ENCODE peak calls at places on chromosomes 5 and 9, in eight cellular contexts. N, O, A, J, B, Y, C and G are unnamed samples.

GRCh38 chr5:74956278-74956677 is 90.1 kb upstream of the FAM169A start:
- DNase-seq in N (no peak), O (no peak), A (no peak), J (no peak), B (no peak), Y (no peak), C (no peak), G (no peak)

GRCh38 chr9:121732886-121733285 is 81.5 kb downstream of the DAB2IP start:
- DNase-seq in N (no peak), O (no peak), A (no peak), J (no peak), B (no peak), Y (no peak), C (no peak), G (no peak)

GRCh38 chr9:137825324-137825991 is 52.1 kb upstream of the CACNA1B start:
- DNase-seq in N (no peak), O (no peak), A (no peak), J (no peak), B (no peak), Y (no peak), C (no peak), G (no peak)

GRCh38 chr9:123507992-123508391 is 152.0 kb downstream of the CRB2 start:
- DNase-seq in N (peak), O (no peak), A (no peak), J (no peak), B (no peak), Y (no peak), C (no peak), G (no peak)

GRCh38 chr5:3320317-3320865 is 275.2 kb upstream of the IRX1 start:
- DNase-seq in N (no peak), O (no peak), A (no peak), J (no peak), B (no peak), Y (no peak), C (no peak), G (no peak)

GRCh38 chr5:170444181-170444580 is 55.0 kb upstream of the KCNMB1 start:
- DNase-seq in N (no peak), O (no peak), A (no peak), J (no peak), B (no peak), Y (no peak), C (no peak), G (peak)

GRCh38 chr9:33734911-33735310 is 60.5 kb upstream of the PRSS3 start:
- DNase-seq in N (no peak), O (no peak), A (no peak), J (no peak), B (no peak), Y (no peak), C (no peak), G (no peak)

GRCh38 chr9:35180801-35181200 is 19.0 kb downstream of the UNC13B start:
- DNase-seq in N (no peak), O (no peak), A (no peak), J (no peak), B (no peak), Y (no peak), C (no peak), G (no peak)

GRCh38 chr5:178318382-178318781 is 85.8 kb upstream of the PHYKPL start:
- DNase-seq in N (no peak), O (no peak), A (no peak), J (no peak), B (no peak), Y (no peak), C (peak), G (no peak)

GRCh38 chr5:15499528-15500325 is at the start of gene FBXL7:
- DNase-seq in N (peak), O (no peak), A (no peak), J (no peak), B (peak), Y (peak), C (peak), G (peak)

GRCh38 chr5:107484261-107484660 is 186.5 kb downstream of the EFNA5 start:
- DNase-seq in N (peak), O (no peak), A (no peak), J (no peak), B (no peak), Y (no peak), C (no peak), G (no peak)

GRCh38 chr5:134543820-134544692 is 18.6 kb downstream of the JADE2 start:
- DNase-seq in N (no peak), O (no peak), A (no peak), J (no peak), B (no peak), Y (no peak), C (no peak), G (no peak)

GRCh38 chr5:32223972-32224608 is 50.0 kb upstream of the GOLPH3 start:
- DNase-seq in N (peak), O (no peak), A (peak), J (no peak), B (no peak), Y (no peak), C (no peak), G (no peak)

GRCh38 chr5:36641416-36641815 is 35.0 kb downstream of the SLC1A3 start:
- DNase-seq in N (peak), O (no peak), A (peak), J (no peak), B (no peak), Y (no peak), C (no peak), G (no peak)

GRCh38 chr5:172091956-172092732 is 85.7 kb upstream of the FBXW11 start:
- DNase-seq in N (no peak), O (no peak), A (no peak), J (no peak), B (no peak), Y (no peak), C (peak), G (no peak)

GRCh38 chr5:36667826-36668225 is 61.4 kb downstream of the SLC1A3 start:
- DNase-seq in N (no peak), O (no peak), A (no peak), J (no peak), B (no peak), Y (no peak), C (no peak), G (no peak)

DNA sequence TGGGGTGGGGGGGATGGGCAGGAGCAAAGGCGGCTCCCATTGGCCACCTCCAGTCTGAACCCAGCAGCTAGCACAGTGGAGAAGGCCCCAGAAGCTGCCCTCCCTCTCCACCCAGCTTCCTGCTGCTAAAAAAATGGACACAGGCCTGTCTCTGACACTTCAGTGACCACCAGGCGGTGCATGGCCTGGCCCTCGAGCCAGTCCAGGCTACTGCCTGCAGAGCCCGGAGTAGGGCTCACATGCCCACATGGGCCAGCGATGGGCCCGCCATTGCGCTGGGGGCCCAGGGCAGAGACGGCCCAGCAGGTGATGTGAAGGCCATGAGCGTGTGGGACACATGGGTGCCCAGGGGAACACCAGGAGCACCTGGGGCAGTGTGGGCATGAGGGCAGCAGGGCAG is 52.1 kb upstream of the NOTCH1 start:
- DNase-seq in N (no peak), O (no peak), A (no peak), J (no peak), B (no peak), Y (no peak), C (no peak), G (no peak)
- TF ChIP-seq CTCF in N (no peak), O (no peak), A (no peak), J (no peak), B (no peak), Y (no peak), C (no peak), G (peak)

GRCh38 chr5:90855296-90855990 is 296.8 kb downstream of the ADGRV1 start:
- DNase-seq in N (no peak), O (no peak), A (no peak), J (no peak), B (no peak), Y (no peak), C (no peak), G (no peak)

GRCh38 chr5:90853759-90854515 is 295.3 kb downstream of the ADGRV1 start:
- DNase-seq in N (no peak), O (no peak), A (no peak), J (no peak), B (no peak), Y (no peak), C (no peak), G (no peak)

GRCh38 chr5:90844931-90845330 is 286.3 kb downstream of the ADGRV1 start:
- DNase-seq in N (no peak), O (no peak), A (no peak), J (no peak), B (no peak), Y (peak), C (no peak), G (no peak)

GRCh38 chr5:90849939-90850338 is 291.3 kb downstream of the ADGRV1 start:
- DNase-seq in N (no peak), O (no peak), A (no peak), J (no peak), B (no peak), Y (no peak), C (no peak), G (no peak)
- TF ChIP-seq CTCF in N (no peak), O (no peak), A (no peak), J (no peak), B (no peak), Y (no peak), C (no peak), G (peak)

GRCh38 chr9:101791533-101791932 is 53.1 kb upstream of the GRIN3A start:
- DNase-seq in N (no peak), O (no peak), A (no peak), J (no peak), B (no peak), Y (no peak), C (no peak), G (no peak)

GRCh38 chr9:101796044-101796443 is 57.6 kb upstream of the GRIN3A start:
- DNase-seq in N (no peak), O (no peak), A (no peak), J (no peak), B (no peak), Y (no peak), C (no peak), G (no peak)

GRCh38 chr9:101795147-101795546 is 56.7 kb upstream of the GRIN3A start:
- DNase-seq in N (no peak), O (no peak), A (no peak), J (no peak), B (no peak), Y (no peak), C (no peak), G (no peak)

GRCh38 chr9:101792475-101792874 is 54.0 kb upstream of the GRIN3A start:
- DNase-seq in N (no peak), O (no peak), A (no peak), J (no peak), B (no peak), Y (no peak), C (no peak), G (no peak)

GRCh38 chr9:101791938-101792337 is 53.5 kb upstream of the GRIN3A start:
- DNase-seq in N (peak), O (no peak), A (no peak), J (no peak), B (no peak), Y (peak), C (no peak), G (no peak)
- TF ChIP-seq CTCF in N (no peak), O (peak), A (peak), J (no peak), B (no peak), Y (peak), C (peak), G (peak)

DNA sequence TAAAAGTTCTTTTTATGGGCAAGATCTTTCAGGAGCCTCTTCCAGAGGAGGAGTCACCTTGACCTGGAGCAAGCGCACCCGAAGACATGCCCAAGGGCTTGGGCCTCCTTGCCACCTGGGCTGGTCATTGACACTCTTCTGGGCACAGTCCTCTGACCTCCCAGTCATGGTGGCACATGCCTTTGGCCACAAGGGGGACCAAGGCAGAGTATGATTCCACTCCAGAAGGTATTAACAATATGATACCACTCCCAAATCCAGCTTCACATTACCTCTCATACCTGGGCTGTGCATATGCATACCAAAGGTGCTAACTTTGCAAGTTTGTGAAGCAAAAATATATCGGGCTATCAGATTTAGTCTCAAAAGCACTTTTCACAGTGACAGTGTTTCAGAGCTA is 84.6 kb downstream of the MAST4 start:
- DNase-seq in N (no peak), O (no peak), A (no peak), J (no peak), B (no peak), Y (no peak), C (no peak), G (no peak)
- TF ChIP-seq CTCF in N (peak), O (no peak), A (no peak), J (no peak), B (no peak), Y (no peak), C (peak), G (peak)

DNA sequence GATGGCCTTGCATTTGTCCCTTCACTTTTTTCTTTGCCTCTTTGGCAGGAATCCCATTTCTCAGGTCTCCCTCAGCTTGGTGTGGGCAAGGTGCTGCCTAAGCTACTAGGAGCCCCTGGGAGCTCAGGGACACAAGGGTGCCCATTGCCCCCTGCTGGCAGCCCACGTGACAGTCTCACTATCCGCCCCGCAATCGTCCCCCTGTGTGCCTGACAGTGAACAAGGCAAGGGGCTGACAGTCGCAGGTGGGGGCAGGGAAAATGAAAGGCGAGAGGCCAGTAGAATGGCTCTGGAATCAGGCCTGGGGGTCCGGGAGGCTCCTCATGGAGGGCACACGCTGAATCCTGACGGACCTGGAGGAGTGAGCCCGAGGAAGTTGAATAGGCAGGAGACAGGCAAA is 2.0 kb upstream of the PCDH12 start:
- DNase-seq in N (no peak), O (no peak), A (no peak), J (no peak), B (no peak), Y (no peak), C (no peak), G (no peak)
- TF ChIP-seq CTCF in N (peak), O (no peak), A (peak), J (no peak), B (no peak), Y (no peak), C (no peak), G (peak)

GRCh38 chr9:3047912-3048311 is 204.0 kb upstream of the PUM3 start:
- DNase-seq in N (no peak), O (no peak), A (no peak), J (no peak), B (no peak), Y (no peak), C (no peak), G (no peak)
- TF ChIP-seq CTCF in N (no peak), O (no peak), A (no peak), J (no peak), B (no peak), Y (no peak), C (no peak), G (no peak)

GRCh38 chr9:76759726-76760125 is 4.5 kb upstream of the PCA3 start:
- DNase-seq in N (no peak), O (no peak), A (no peak), J (no peak), B (no peak), Y (no peak), C (no peak), G (no peak)

GRCh38 chr9:76764138-76764537 is at the start of gene PCA3:
- DNase-seq in N (no peak), O (no peak), A (no peak), J (no peak), B (no peak), Y (no peak), C (no peak), G (no peak)

GRCh38 chr9:76758476-76758875 is 5.8 kb upstream of the PCA3 start:
- DNase-seq in N (peak), O (no peak), A (no peak), J (no peak), B (no peak), Y (no peak), C (no peak), G (no peak)

GRCh38 chr9:76757274-76757673 is 7.0 kb upstream of the PCA3 start:
- DNase-seq in N (no peak), O (no peak), A (no peak), J (no peak), B (no peak), Y (no peak), C (no peak), G (no peak)

DNA sequence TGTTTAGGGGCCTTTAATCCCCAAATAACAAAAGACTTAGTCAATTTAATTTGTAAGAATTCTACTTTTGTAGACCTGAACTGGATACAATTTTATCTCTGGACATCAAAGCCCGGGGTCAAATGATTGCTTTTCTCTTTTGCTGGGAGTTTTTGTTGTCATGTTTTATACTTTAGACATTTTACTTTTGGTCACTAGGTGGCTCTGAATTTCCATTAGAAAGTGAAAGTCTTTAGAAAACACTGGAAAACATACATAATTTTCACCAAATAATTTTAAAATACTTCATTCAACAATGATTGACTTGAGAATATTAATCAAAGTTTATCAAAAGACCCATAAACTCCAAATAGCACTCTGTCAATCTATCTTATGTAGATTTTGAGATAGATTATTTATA is 2.8 kb upstream of the PCA3 start:
- DNase-seq in N (peak), O (no peak), A (no peak), J (no peak), B (no peak), Y (no peak), C (no peak), G (no peak)
- TF ChIP-seq CTCF in N (peak), O (peak), A (peak), J (no peak), B (no peak), Y (peak), C (peak), G (peak)

DNA sequence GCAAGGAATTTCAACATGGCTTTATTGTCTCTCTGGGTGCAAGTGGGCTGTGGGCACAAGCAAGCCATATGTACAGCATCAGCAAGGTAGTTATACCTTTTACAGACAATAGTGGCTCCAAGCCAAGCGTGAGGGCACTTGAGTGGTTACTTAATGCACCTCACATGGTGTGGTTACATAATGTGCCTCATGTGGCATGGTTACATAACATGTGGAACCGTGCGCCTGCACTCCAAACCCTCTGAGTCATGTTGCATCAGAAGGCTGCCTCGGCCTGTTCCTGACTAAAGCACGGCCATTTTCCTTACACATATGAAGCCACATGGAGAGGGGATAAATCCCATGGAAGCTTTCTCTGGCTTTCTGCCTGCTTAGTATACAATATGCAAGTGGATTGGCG is 150.9 kb downstream of the OSTF1 start:
- DNase-seq in N (peak), O (no peak), A (peak), J (no peak), B (no peak), Y (peak), C (no peak), G (no peak)
- TF ChIP-seq CTCF in N (no peak), O (no peak), A (no peak), J (no peak), B (no peak), Y (no peak), C (no peak), G (no peak)

GRCh38 chr9:88106492-88106891 is 31.8 kb downstream of the SPATA31C2 start:
- DNase-seq in N (peak), O (no peak), A (no peak), J (no peak), B (peak), Y (peak), C (no peak), G (no peak)
- TF ChIP-seq CTCF in N (peak), O (peak), A (peak), J (no peak), B (peak), Y (peak), C (peak), G (peak)

DNA sequence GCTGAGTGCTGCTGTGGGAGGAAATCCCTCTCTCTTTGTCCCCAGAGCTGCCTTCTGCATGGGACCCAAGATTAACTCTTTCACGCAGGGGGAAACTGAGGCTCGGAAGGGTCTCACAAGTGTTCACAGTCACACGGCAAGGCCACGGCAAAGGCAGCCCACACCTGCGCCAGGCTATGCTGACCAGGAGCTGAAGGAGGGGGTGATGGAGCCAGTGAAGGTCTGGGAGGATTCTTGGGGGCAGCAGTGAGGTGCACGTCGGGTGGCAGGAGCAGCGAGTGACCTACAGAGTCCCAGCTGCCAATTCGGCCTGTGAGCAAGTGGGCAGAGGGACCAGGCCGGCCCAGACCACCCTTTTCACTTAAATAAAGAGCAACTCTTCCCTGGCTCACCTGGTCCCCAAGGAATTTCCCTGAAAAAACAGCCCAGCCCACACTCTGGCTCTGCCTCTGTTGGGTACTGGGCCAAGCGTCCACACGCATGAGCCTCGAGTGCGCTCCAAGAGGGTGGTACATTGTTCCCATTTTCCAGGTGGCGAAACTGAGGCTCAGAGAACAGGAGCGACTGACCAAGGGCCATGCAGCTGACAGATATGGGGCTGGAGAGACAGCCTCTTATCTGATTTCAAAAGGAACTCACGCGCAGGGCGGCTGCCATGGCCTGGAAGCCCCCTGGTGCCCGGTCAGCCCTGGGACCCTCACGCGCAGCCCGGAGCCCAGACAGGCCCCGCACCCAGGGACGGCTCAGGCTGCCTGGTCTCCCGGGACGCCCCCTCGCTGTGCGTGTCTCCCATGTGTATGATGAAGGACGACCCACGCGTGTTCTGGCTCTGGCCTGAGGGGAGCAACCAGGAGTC is 28.2 kb downstream of the SARDH start:
- DNase-seq in N (no peak), O (no peak), A (no peak), J (no peak), B (peak), Y (no peak), C (peak), G (no peak)
- TF ChIP-seq CTCF in N (no peak), O (no peak), A (no peak), J (no peak), B (no peak), Y (no peak), C (no peak), G (no peak)